ENCODE peak calls at places on chromosomes 7 and 10, in four cellular contexts. O, S, B and Z are unnamed samples.

GRCh38 chr7:779480-779879 is 52.4 kb upstream of the PRKAR1B start:
- DNase-seq in S (no peak), B (no peak), O (no peak), Z (no peak)

GRCh38 chr7:91310829-91311460 is 46.7 kb downstream of the FZD1 start:
- DNase-seq in O (no peak), S (no peak), B (no peak), Z (peak; percentile 17)

GRCh38 chr10:102243304-102243703 is 2.0 kb upstream of the PITX3 start:
- DNase-seq in S (peak; percentile 61), B (no peak), O (no peak), Z (peak; percentile 24)

GRCh38 chr7:92631067-92631829 is 41.1 kb upstream of the FAM133B start:
- DNase-seq in B (no peak), O (peak; percentile 72), S (no peak), Z (no peak)

GRCh38 chr7:105218939-105219770 is 169.6 kb downstream of the SRPK2 start:
- DNase-seq in S (no peak), B (no peak), O (no peak), Z (no peak)

GRCh38 chr7:1858435-1859265 is 188.6 kb downstream of the ELFN1 start:
- DNase-seq in O (no peak), B (no peak), S (no peak), Z (no peak)

GRCh38 chr10:94287331-94287730 is 75.4 kb downstream of the NOC3L start:
- DNase-seq in S (no peak), B (no peak), O (no peak), Z (no peak)

GRCh38 chr10:787933-788651 is 98.6 kb upstream of the DIP2C start:
- DNase-seq in S (no peak), B (no peak), O (no peak), Z (no peak)

GRCh38 chr10:88512599-88512998 is 70.5 kb downstream of the RNLS start:
- DNase-seq in O (no peak), S (no peak), B (no peak), Z (no peak)

GRCh38 chr7:28354601-28355062 is 57.7 kb upstream of the CREB5 start:
- DNase-seq in B (no peak), S (peak; percentile 87), O (no peak), Z (no peak)

GRCh38 chr7:20019757-20020432 is 197.3 kb downstream of the MACC1 start:
- DNase-seq in O (peak; percentile 49), B (no peak), S (no peak), Z (no peak)

GRCh38 chr7:1564603-1565022 is 5.2 kb downstream of the PSMG3 start:
- DNase-seq in B (no peak), S (peak; percentile 83), O (no peak), Z (no peak)

GRCh38 chr7:20404371-20404770 is 73.7 kb downstream of the ITGB8 start:
- DNase-seq in O (no peak), B (no peak), S (no peak), Z (no peak)